ENCODE peak calls at places on chromosomes 5 and 9, in seven cellular contexts. J, C, W, U, K, M and H are unnamed samples.

GRCh38 chr5:22611327-22611726 is 241.8 kb downstream of the CDH12 start:
- DNase-seq in J (no peak), C (no peak), W (no peak), U (no peak), K (no peak), M (no peak), H (no peak)

GRCh38 chr5:139151902-139152301 is 46.3 kb downstream of the SIL1 start:
- DNase-seq in J (no peak), C (no peak), W (no peak), U (no peak), K (peak), M (no peak), H (no peak)

GRCh38 chr5:113278976-113279375 is 155.8 kb downstream of the TSSK1B start:
- DNase-seq in J (no peak), C (no peak), W (no peak), U (peak), K (no peak), M (no peak), H (no peak)

GRCh38 chr5:116297296-116297814 is 212.5 kb downstream of the COMMD10 start:
- DNase-seq in J (no peak), C (no peak), W (no peak), U (no peak), K (no peak), M (no peak), H (no peak)

GRCh38 chr9:129141066-129142041 is 30.1 kb downstream of the PTPA start:
- DNase-seq in J (no peak), C (peak), W (no peak), U (peak), K (no peak), M (peak), H (no peak)

GRCh38 chr9:136560586-136560985 is 14.7 kb upstream of the NOTCH1 start:
- DNase-seq in J (no peak), C (no peak), W (no peak), U (no peak), K (no peak), M (no peak), H (no peak)

GRCh38 chr9:124854822-124855221 is 1.6 kb downstream of the WDR38 start:
- DNase-seq in J (no peak), C (no peak), W (no peak), U (no peak), K (no peak), M (no peak), H (no peak)

GRCh38 chr5:139495644-139496435 is 13.3 kb upstream of the STING1 start:
- DNase-seq in J (no peak), C (no peak), W (no peak), U (peak), K (no peak), M (no peak), H (no peak)

GRCh38 chr9:130833324-130833990 is 1.6 kb upstream of the ABL1 start:
- DNase-seq in J (no peak), C (no peak), W (no peak), U (peak), K (no peak), M (no peak), H (no peak)

GRCh38 chr5:15885156-15885555 is 294.4 kb downstream of the MARCHF11 start:
- DNase-seq in J (no peak), C (no peak), W (no peak), U (peak), K (no peak), M (no peak), H (no peak)

GRCh38 chr9:27125936-27126335 is 16.9 kb downstream of the TEK start:
- DNase-seq in J (no peak), C (no peak), W (no peak), U (peak), K (no peak), M (no peak), H (no peak)

GRCh38 chr5:158387499-158387898 is 528.6 kb upstream of the CLINT1 start:
- DNase-seq in J (no peak), C (no peak), W (no peak), U (no peak), K (no peak), M (no peak), H (no peak)

GRCh38 chr5:68086857-68087256 is 128.7 kb upstream of the PIK3R1 start:
- DNase-seq in J (no peak), C (no peak), W (no peak), U (peak), K (no peak), M (peak), H (no peak)

GRCh38 chr5:177491429-177491945 is 5.9 kb downstream of the PDLIM7 start:
- DNase-seq in J (peak), C (no peak), W (no peak), U (peak), K (peak), M (no peak), H (no peak)

GRCh38 chr9:99947395-99947794 is 40.9 kb downstream of the STX17 start:
- DNase-seq in J (no peak), C (no peak), W (no peak), U (no peak), K (peak), M (no peak), H (no peak)